ENCODE peak calls at places on chromosomes 6 and 20, in six cellular contexts. V, F, I, T, A and U are unnamed samples. For H3K27me3, the result is how much of the 10 kb centered on the place peaks cover.

GRCh38 chr6:152552616-152553209 is 84.4 kb downstream of the SYNE1 start:
- DNase-seq in A (peak), I (peak), F (peak), T (peak), V (peak), U (no peak)

GRCh38 chr6:149182262-149182661 is 135.2 kb upstream of the TAB2 start:
- DNase-seq in F (no peak), V (no peak), T (no peak), A (no peak), I (no peak), U (no peak)

GRCh38 chr6:121441477-121441876 is 6.0 kb downstream of the GJA1 start:
- DNase-seq in A (no peak), T (no peak), V (no peak), F (no peak), I (no peak), U (no peak)

GRCh38 chr20:54017846-54018245 is 52.5 kb downstream of the BCAS1 start:
- DNase-seq in F (no peak), V (no peak), I (no peak), T (no peak), A (no peak), U (no peak)

GRCh38 chr6:163255265-163255664 is 159.3 kb upstream of the QKI start:
- DNase-seq in A (no peak), I (no peak), F (no peak), T (no peak), V (no peak), U (no peak)

GRCh38 chr20:50510706-50511401 is 671 bp downstream of the PTPN1 start:
- DNase-seq in V (no peak), T (no peak), F (no peak), A (peak), I (no peak), U (no peak)

GRCh38 chr6:332671-333070 is 40.4 kb downstream of the DUSP22 start:
- DNase-seq in T (peak), A (no peak), I (no peak), F (peak), V (no peak), U (no peak)

GRCh38 chr6:26240981-26241770 is 123.8 kb upstream of the BTN3A2 start:
- DNase-seq in T (no peak), F (peak), I (no peak), V (peak), A (no peak), U (no peak)

GRCh38 chr6:95577317-95578105 is at the start of gene MANEA:
- DNase-seq in F (peak), V (peak), A (peak), I (peak), T (peak), U (peak)

GRCh38 chr6:38349795-38350194 is 289.9 kb downstream of the BTBD9 start:
- DNase-seq in V (no peak), I (no peak), T (no peak), A (no peak), F (peak), U (no peak)

GRCh38 chr20:31951530-31952453 is at the start of gene PDRG1:
- DNase-seq in V (peak), I (peak), T (peak), A (peak), F (peak), U (peak)

GRCh38 chr6:126716826-126717514 is 377.1 kb downstream of the CENPW start:
- DNase-seq in F (peak), T (no peak), A (no peak), I (no peak), V (no peak), U (no peak)

GRCh38 chr6:157798851-157799250 is 24.2 kb upstream of the SNX9 start:
- DNase-seq in F (no peak), A (no peak), I (no peak), V (no peak), T (no peak), U (no peak)

GRCh38 chr20:46840054-46840729 is 54.5 kb upstream of the EYA2 start:
- DNase-seq in V (no peak), F (no peak), A (no peak), I (no peak), T (no peak), U (no peak)

GRCh38 chr6:71079707-71080106 is 122.8 kb upstream of the B3GAT2 start:
- DNase-seq in T (no peak), A (no peak), I (no peak), F (peak), V (no peak), U (no peak)

GRCh38 chr6:125340175-125340835 is 38.5 kb upstream of the HDDC2 start:
- DNase-seq in I (no peak), F (no peak), T (no peak), A (no peak), V (no peak), U (no peak)

GRCh38 chr6:34457747-34458462 is 8.0 kb upstream of the PACSIN1 start:
- DNase-seq in I (no peak), T (no peak), V (no peak), A (no peak), F (no peak), U (no peak)

GRCh38 chr20:62064788-62065668 is 653 bp downstream of the TAF4 start:
- DNase-seq in I (no peak), T (no peak), F (no peak), V (no peak), A (no peak), U (no peak)

GRCh38 chr6:34383171-34383631 is 9.3 kb downstream of the NUDT3 start:
- DNase-seq in V (no peak), T (no peak), A (no peak), F (peak), I (no peak), U (no peak)

GRCh38 chr6:24990227-24990843 is 54.6 kb upstream of the RIPOR2 start:
- DNase-seq in T (no peak), A (no peak), I (no peak), F (peak), V (no peak), U (no peak)

GRCh38 chr6:70860044-70860443 is 96.8 kb downstream of the B3GAT2 start:
- DNase-seq in A (no peak), I (no peak), T (no peak), V (no peak), F (peak), U (no peak)

GRCh38 chr6:90086517-90086916 is 192.2 kb downstream of the GJA10 start:
- DNase-seq in F (peak), A (no peak), I (no peak), T (no peak), V (no peak), U (no peak)

GRCh38 chr20:1427457-1428054 is 34.7 kb upstream of the FKBP1A start:
- DNase-seq in I (peak), F (no peak), V (no peak), A (no peak), T (no peak), U (no peak)

GRCh38 chr6:16761469-16762264 is 407 bp upstream of the ATXN1 start:
- DNase-seq in V (peak), A (peak), I (no peak), T (peak), F (peak), U (no peak)

GRCh38 chr6:168625602-168626001 is 184.6 kb downstream of the SMOC2 start:
- DNase-seq in T (no peak), F (no peak), A (no peak), I (no peak), V (no peak), U (no peak)

GRCh38 chr20:35604444-35604750 is 11.2 kb upstream of the SPAG4 start:
- DNase-seq in A (peak), F (no peak), T (no peak), I (no peak), V (peak), U (no peak)

GRCh38 chr6:13273931-13274706 is 54.2 kb downstream of the TBC1D7 start:
- DNase-seq in A (no peak), V (peak), T (no peak), I (no peak), F (no peak), U (no peak)

GRCh38 chr6:33570806-33571636 is 9.1 kb downstream of the BAK1 start:
- DNase-seq in V (peak), A (peak), T (peak), F (peak), I (no peak), U (no peak)

GRCh38 chr6:162873537-162873936 is 145.8 kb downstream of the PACRG start:
- DNase-seq in A (no peak), V (no peak), I (no peak), F (peak), T (no peak), U (no peak)

GRCh38 chr6:84350397-84350796 is 123.0 kb upstream of the CEP162 start:
- DNase-seq in V (no peak), T (no peak), A (no peak), I (no peak), F (no peak), U (no peak)

GRCh38 chr6:34022873-34023255 is 123.0 kb downstream of the GRM4 start:
- DNase-seq in T (no peak), I (no peak), F (no peak), V (no peak), A (no peak), U (no peak)

GRCh38 chr6:79608334-79609224 is 22.6 kb upstream of the SH3BGRL2 start:
- DNase-seq in F (peak), T (no peak), A (no peak), I (no peak), V (no peak), U (peak)

GRCh38 chr20:45842169-45842812 is 8.7 kb downstream of the SNX21 start:
- DNase-seq in F (peak), T (no peak), I (no peak), V (no peak), A (no peak), U (peak)

GRCh38 chr6:163818719-163819118 is 404.2 kb downstream of the QKI start:
- DNase-seq in V (no peak), I (no peak), T (no peak), A (no peak), F (no peak), U (no peak)

DNA sequence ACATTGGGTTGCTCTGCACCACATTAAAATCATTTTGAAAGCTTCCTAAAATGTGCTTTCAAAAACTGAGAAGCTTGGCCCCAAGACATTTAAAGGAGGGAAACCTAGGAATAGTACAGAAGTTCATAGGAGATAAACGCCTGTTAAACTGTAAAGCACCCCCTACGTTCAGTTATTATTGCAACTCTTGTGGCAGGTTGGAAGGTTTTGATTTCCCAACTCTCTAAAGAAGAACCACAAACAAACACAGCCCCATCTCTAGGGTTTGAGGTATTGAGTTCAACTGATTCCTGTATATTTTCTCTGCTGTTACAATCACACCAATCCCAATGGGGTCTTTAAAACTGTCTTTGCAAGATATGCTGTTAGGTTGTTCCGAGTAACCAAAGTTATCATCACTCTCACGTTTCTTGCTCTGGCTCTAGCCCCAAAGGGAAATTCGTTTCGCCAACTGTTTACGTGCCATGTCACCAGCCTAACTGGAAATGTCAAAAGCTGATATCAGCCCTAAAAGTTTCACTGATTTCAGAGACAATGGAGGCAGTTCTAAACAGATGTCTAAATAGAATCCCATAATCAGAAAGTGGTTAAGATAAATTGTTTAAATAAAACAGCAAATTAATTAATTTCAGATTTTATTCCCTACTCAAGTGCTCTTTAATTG is 12.1 kb downstream of the TFAP2A start:
- DNase-seq in I (no peak), V (no peak), T (no peak), A (no peak), F (no peak), U (no peak)
- H3K27me3 ChIP-seq in I (under half), V (under half), T (under half), A (under half), F (under half), U (under half)

GRCh38 chr6:135181333-135182119 is 418 bp downstream of the MYB start:
- DNase-seq in I (no peak), A (no peak), V (peak), T (no peak), F (peak), U (no peak)

GRCh38 chr6:135180458-135181332 is at the start of gene MYB:
- DNase-seq in T (no peak), I (no peak), V (peak), A (peak), F (peak), U (no peak)

GRCh38 chr6:135183532-135184440 is 2.7 kb downstream of the MYB start:
- DNase-seq in F (peak), T (no peak), I (peak), A (peak), V (peak), U (no peak)

GRCh38 chr6:135182993-135183531 is 2.0 kb downstream of the MYB start:
- DNase-seq in V (peak), T (no peak), A (peak), F (no peak), I (no peak), U (no peak)

DNA sequence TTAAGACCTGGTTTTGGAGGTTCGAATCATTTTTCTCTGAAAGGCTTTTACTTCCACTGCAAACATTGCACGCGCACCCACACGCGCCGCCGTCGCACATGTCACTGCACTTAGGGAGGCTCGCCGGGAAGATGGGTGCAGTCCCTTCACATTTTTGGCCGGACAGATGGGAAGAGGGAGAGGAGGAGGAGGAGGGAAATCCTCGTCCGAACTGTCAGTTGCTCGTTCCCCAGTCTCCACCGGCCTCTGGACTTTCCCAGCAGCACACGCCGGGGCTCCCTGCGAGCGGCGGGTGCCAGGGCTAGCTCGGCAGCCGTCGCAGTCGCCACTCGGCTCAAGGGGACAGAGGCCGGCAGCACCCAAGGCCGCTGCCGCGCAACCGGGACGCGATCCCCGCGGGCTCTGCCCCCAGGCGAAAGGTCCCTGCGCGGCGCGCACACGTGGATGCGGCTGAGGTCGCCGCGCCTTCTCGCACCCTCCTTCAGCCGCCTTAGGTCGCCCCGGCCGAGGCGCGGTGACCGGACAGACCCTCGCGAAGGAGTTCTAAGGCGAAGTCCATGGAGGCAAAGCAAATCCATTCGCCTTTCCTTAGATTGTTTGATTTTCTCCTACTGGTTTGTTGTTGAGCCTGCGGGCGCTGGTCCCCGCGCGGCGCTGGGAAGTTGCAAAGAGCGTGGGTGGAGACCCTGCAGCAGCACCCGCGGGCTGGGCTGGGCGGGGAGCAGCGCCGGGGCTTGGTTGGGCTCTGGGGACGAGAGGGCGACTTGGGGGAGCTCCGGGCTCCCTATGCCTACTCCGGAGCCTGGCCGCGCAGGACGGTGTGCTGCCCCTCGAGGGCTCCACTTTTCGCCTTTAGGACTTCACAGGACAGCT is 1.2 kb downstream of the MYB start:
- DNase-seq in V (peak), A (peak), I (no peak), F (peak), T (no peak), U (no peak)
- H3K27me3 ChIP-seq in V (under half), A (under half), I (under half), F (under half), T (under half), U (under half)

DNA sequence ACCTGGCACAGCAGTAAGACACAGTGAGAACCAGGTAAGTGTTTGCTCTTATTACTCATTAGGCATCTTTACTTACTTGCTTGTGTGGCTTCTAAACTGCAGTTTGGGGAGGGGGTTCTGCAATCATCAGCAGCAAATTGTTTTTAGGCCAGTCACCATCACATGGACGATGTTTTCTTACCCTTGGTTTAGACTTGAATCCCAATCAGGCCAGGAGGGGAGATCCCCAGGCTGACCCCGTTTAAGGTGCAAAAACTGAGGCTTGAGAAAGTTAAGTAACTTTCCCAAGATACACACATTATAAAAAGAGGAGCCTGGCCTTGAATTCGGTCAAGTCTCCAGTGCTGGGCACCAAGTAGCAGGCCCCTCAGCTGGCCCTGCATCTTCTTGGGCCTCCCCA is 51.8 kb upstream of the SLC32A1 start:
- DNase-seq in I (no peak), F (no peak), V (no peak), T (no peak), A (no peak), U (no peak)
- H3K27me3 ChIP-seq in I (half or more), F (under half), V (under half), T (under half), A (under half), U (under half)

DNA sequence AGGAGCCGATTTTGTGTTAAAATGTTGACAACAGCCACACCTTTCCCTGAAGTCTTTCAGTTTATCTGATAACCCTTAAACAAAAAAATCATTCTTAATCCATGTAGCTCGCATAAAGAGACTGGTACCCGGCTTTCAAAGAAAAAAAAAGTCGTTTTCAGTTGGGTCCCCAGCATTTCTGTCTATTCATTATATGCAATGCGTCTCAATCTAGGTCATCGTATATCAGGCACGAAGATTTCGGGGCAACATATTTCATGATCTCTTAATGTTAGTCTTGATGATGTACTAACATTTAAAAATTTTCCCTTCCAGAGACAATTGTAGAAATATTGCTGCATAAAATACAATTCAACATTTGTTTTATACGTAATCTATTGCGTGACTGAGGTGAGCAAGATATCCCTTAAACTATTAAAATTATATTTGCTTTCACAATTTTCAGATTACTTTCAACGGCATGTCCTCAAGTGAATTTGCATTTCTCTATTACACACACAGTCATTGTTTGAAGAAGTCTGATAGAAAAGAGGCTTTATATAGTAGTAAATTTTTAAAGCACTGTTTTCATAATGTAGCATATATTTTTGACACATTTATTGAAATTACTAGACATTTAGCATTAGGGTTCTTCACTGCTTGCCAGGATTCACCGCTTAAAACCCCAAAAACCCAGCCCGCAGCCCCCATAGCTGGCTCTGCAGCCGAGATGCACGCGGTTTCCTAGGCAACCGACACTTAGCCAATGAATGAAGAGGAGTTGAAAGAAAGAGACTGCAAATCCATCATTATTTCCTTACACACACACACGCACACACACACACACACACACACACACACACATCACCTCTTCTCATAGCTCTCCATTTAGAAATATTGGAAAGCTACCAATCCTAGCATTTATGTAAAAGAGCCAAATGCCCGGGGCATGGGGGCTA is 3.1 kb upstream of the TUBB2B start:
- DNase-seq in V (no peak), F (peak), I (no peak), A (no peak), T (peak), U (no peak)
- H3K27me3 ChIP-seq in V (half or more), F (half or more), I (under half), A (under half), T (under half), U (under half)